ENCODE peak calls at places on chromosomes 6 and 20, in five cellular contexts. One of them, this sample, is unnamed.

GRCh38 chr6:74510878-74511277 is 695.0 kb downstream of the COL12A1 start:
- DNase-seq in activated effector memory CD4-positive, alpha-beta T cell treated with Interleukin-2 at 50 U/mL for 16 hours: no peak
- DNase-seq in C1 segment of cervical spinal cord: no peak
- DNase-seq in M059J: peak
- DNase-seq in heart left ventricle: no peak
- DNase-seq in this sample: no peak

GRCh38 chr20:35319206-35320197 is 27.3 kb upstream of the FAM83C start:
- DNase-seq in activated effector memory CD4-positive, alpha-beta T cell treated with Interleukin-2 at 50 U/mL for 16 hours: no peak
- DNase-seq in C1 segment of cervical spinal cord: no peak
- DNase-seq in M059J: peak
- DNase-seq in heart left ventricle: no peak
- DNase-seq in this sample: no peak

GRCh38 chr6:148291876-148292275 is 50.8 kb upstream of the SASH1 start:
- DNase-seq in activated effector memory CD4-positive, alpha-beta T cell treated with Interleukin-2 at 50 U/mL for 16 hours: no peak
- DNase-seq in C1 segment of cervical spinal cord: no peak
- DNase-seq in M059J: no peak
- DNase-seq in heart left ventricle: no peak
- DNase-seq in this sample: no peak

GRCh38 chr6:17705778-17706579 is 746 bp downstream of the NUP153 start:
- DNase-seq in activated effector memory CD4-positive, alpha-beta T cell treated with Interleukin-2 at 50 U/mL for 16 hours: peak
- DNase-seq in C1 segment of cervical spinal cord: peak
- DNase-seq in M059J: peak
- DNase-seq in heart left ventricle: peak
- DNase-seq in this sample: peak

GRCh38 chr6:85069577-85069976 is 305.2 kb upstream of the TBX18 start:
- DNase-seq in activated effector memory CD4-positive, alpha-beta T cell treated with Interleukin-2 at 50 U/mL for 16 hours: no peak
- DNase-seq in C1 segment of cervical spinal cord: no peak
- DNase-seq in M059J: no peak
- DNase-seq in heart left ventricle: no peak
- DNase-seq in this sample: no peak

GRCh38 chr6:93420163-93420806 is 926 bp upstream of the EPHA7 start:
- DNase-seq in activated effector memory CD4-positive, alpha-beta T cell treated with Interleukin-2 at 50 U/mL for 16 hours: no peak
- DNase-seq in C1 segment of cervical spinal cord: no peak
- DNase-seq in M059J: no peak
- DNase-seq in heart left ventricle: no peak
- DNase-seq in this sample: no peak

GRCh38 chr6:26103141-26103769 is 16.0 kb downstream of the HFE start:
- DNase-seq in activated effector memory CD4-positive, alpha-beta T cell treated with Interleukin-2 at 50 U/mL for 16 hours: no peak
- DNase-seq in C1 segment of cervical spinal cord: no peak
- DNase-seq in M059J: peak
- DNase-seq in heart left ventricle: no peak
- DNase-seq in this sample: no peak

GRCh38 chr20:362271-363254 is 15.7 kb downstream of the NRSN2 start:
- DNase-seq in activated effector memory CD4-positive, alpha-beta T cell treated with Interleukin-2 at 50 U/mL for 16 hours: no peak
- DNase-seq in C1 segment of cervical spinal cord: peak
- DNase-seq in M059J: peak
- DNase-seq in heart left ventricle: peak
- DNase-seq in this sample: peak

GRCh38 chr6:20038805-20039204 is 173.5 kb downstream of the MBOAT1 start:
- DNase-seq in activated effector memory CD4-positive, alpha-beta T cell treated with Interleukin-2 at 50 U/mL for 16 hours: no peak
- DNase-seq in C1 segment of cervical spinal cord: no peak
- DNase-seq in M059J: peak
- DNase-seq in heart left ventricle: no peak
- DNase-seq in this sample: no peak

GRCh38 chr6:166418691-166419143 is 36.0 kb upstream of the MPC1 start:
- DNase-seq in activated effector memory CD4-positive, alpha-beta T cell treated with Interleukin-2 at 50 U/mL for 16 hours: no peak
- DNase-seq in C1 segment of cervical spinal cord: no peak
- DNase-seq in M059J: no peak
- DNase-seq in heart left ventricle: no peak
- DNase-seq in this sample: no peak

GRCh38 chr6:136739501-136739900 is 52.8 kb downstream of the MAP3K5 start:
- DNase-seq in activated effector memory CD4-positive, alpha-beta T cell treated with Interleukin-2 at 50 U/mL for 16 hours: no peak
- DNase-seq in C1 segment of cervical spinal cord: no peak
- DNase-seq in M059J: no peak
- DNase-seq in heart left ventricle: no peak
- DNase-seq in this sample: no peak

GRCh38 chr6:111677186-111677990 is 71.7 kb upstream of the TRAF3IP2 start:
- DNase-seq in activated effector memory CD4-positive, alpha-beta T cell treated with Interleukin-2 at 50 U/mL for 16 hours: no peak
- DNase-seq in C1 segment of cervical spinal cord: no peak
- DNase-seq in M059J: no peak
- DNase-seq in heart left ventricle: no peak
- DNase-seq in this sample: no peak

GRCh38 chr20:17807670-17808069 is 107.9 kb downstream of the BANF2 start:
- DNase-seq in activated effector memory CD4-positive, alpha-beta T cell treated with Interleukin-2 at 50 U/mL for 16 hours: no peak
- DNase-seq in C1 segment of cervical spinal cord: no peak
- DNase-seq in M059J: peak
- DNase-seq in heart left ventricle: no peak
- DNase-seq in this sample: no peak

GRCh38 chr6:116136373-116136772 is 10.4 kb upstream of the COL10A1 start:
- DNase-seq in activated effector memory CD4-positive, alpha-beta T cell treated with Interleukin-2 at 50 U/mL for 16 hours: no peak
- DNase-seq in C1 segment of cervical spinal cord: no peak
- DNase-seq in M059J: no peak
- DNase-seq in heart left ventricle: no peak
- DNase-seq in this sample: no peak

GRCh38 chr20:54292186-54292585 is 84.3 kb downstream of the PFDN4 start:
- DNase-seq in activated effector memory CD4-positive, alpha-beta T cell treated with Interleukin-2 at 50 U/mL for 16 hours: no peak
- DNase-seq in C1 segment of cervical spinal cord: no peak
- DNase-seq in M059J: peak
- DNase-seq in heart left ventricle: no peak
- DNase-seq in this sample: no peak

GRCh38 chr20:20259534-20259933 is 108.4 kb upstream of the INSM1 start:
- DNase-seq in activated effector memory CD4-positive, alpha-beta T cell treated with Interleukin-2 at 50 U/mL for 16 hours: no peak
- DNase-seq in C1 segment of cervical spinal cord: no peak
- DNase-seq in M059J: peak
- DNase-seq in heart left ventricle: no peak
- DNase-seq in this sample: no peak

GRCh38 chr20:17565164-17565845 is 4.6 kb upstream of the DSTN start:
- DNase-seq in activated effector memory CD4-positive, alpha-beta T cell treated with Interleukin-2 at 50 U/mL for 16 hours: no peak
- DNase-seq in C1 segment of cervical spinal cord: no peak
- DNase-seq in M059J: peak
- DNase-seq in heart left ventricle: no peak
- DNase-seq in this sample: no peak

GRCh38 chr6:356828-357251 is 34.7 kb upstream of the IRF4 start:
- DNase-seq in activated effector memory CD4-positive, alpha-beta T cell treated with Interleukin-2 at 50 U/mL for 16 hours: no peak
- DNase-seq in C1 segment of cervical spinal cord: no peak
- DNase-seq in M059J: no peak
- DNase-seq in heart left ventricle: no peak
- DNase-seq in this sample: no peak

GRCh38 chr6:48611332-48611731 is 500.3 kb upstream of the PTCHD4 start:
- DNase-seq in activated effector memory CD4-positive, alpha-beta T cell treated with Interleukin-2 at 50 U/mL for 16 hours: no peak
- DNase-seq in C1 segment of cervical spinal cord: no peak
- DNase-seq in M059J: peak
- DNase-seq in heart left ventricle: no peak
- DNase-seq in this sample: no peak

GRCh38 chr6:160043784-160044183 is 74.9 kb downstream of the IGF2R start:
- DNase-seq in activated effector memory CD4-positive, alpha-beta T cell treated with Interleukin-2 at 50 U/mL for 16 hours: no peak
- DNase-seq in C1 segment of cervical spinal cord: no peak
- DNase-seq in M059J: no peak
- DNase-seq in heart left ventricle: no peak
- DNase-seq in this sample: no peak

GRCh38 chr6:44257753-44258324 is 511 bp upstream of the SLC35B2 start:
- DNase-seq in activated effector memory CD4-positive, alpha-beta T cell treated with Interleukin-2 at 50 U/mL for 16 hours: no peak
- DNase-seq in C1 segment of cervical spinal cord: no peak
- DNase-seq in M059J: no peak
- DNase-seq in heart left ventricle: no peak
- DNase-seq in this sample: no peak

GRCh38 chr6:117072134-117072533 is 193.2 kb upstream of the VGLL2 start:
- DNase-seq in activated effector memory CD4-positive, alpha-beta T cell treated with Interleukin-2 at 50 U/mL for 16 hours: no peak
- DNase-seq in C1 segment of cervical spinal cord: no peak
- DNase-seq in M059J: no peak
- DNase-seq in heart left ventricle: peak
- DNase-seq in this sample: no peak

GRCh38 chr6:147201885-147202515 is 2.2 kb upstream of the STXBP5 start:
- DNase-seq in activated effector memory CD4-positive, alpha-beta T cell treated with Interleukin-2 at 50 U/mL for 16 hours: peak
- DNase-seq in C1 segment of cervical spinal cord: no peak
- DNase-seq in M059J: peak
- DNase-seq in heart left ventricle: no peak
- DNase-seq in this sample: no peak

GRCh38 chr6:15061176-15061575 is 184.7 kb upstream of the JARID2 start:
- DNase-seq in activated effector memory CD4-positive, alpha-beta T cell treated with Interleukin-2 at 50 U/mL for 16 hours: no peak
- DNase-seq in C1 segment of cervical spinal cord: no peak
- DNase-seq in M059J: peak
- DNase-seq in heart left ventricle: peak
- DNase-seq in this sample: no peak

GRCh38 chr6:5786321-5787053 is 220.2 kb downstream of the NRN1 start:
- DNase-seq in activated effector memory CD4-positive, alpha-beta T cell treated with Interleukin-2 at 50 U/mL for 16 hours: no peak
- DNase-seq in C1 segment of cervical spinal cord: no peak
- DNase-seq in M059J: peak
- DNase-seq in heart left ventricle: no peak
- DNase-seq in this sample: no peak

GRCh38 chr6:43733471-43734293 is 36.3 kb upstream of the VEGFA start:
- DNase-seq in activated effector memory CD4-positive, alpha-beta T cell treated with Interleukin-2 at 50 U/mL for 16 hours: peak
- DNase-seq in C1 segment of cervical spinal cord: no peak
- DNase-seq in M059J: no peak
- DNase-seq in heart left ventricle: no peak
- DNase-seq in this sample: peak

GRCh38 chr6:153001767-153002612 is 519 bp downstream of the MTRF1L start:
- DNase-seq in activated effector memory CD4-positive, alpha-beta T cell treated with Interleukin-2 at 50 U/mL for 16 hours: no peak
- DNase-seq in C1 segment of cervical spinal cord: no peak
- DNase-seq in M059J: peak
- DNase-seq in heart left ventricle: no peak
- DNase-seq in this sample: no peak